ENCODE peak calls at places on chromosome 16, in ten cellular contexts. One of them, this sample, is unnamed.

GRCh38 chr16:68800257-68800875 is 43.0 kb upstream of the TANGO6 start:
- DNase-seq in endothelial cell of umbilical vein: peak
- DNase-seq in hepatocyte: peak
- DNase-seq in neural progenitor cell: peak
- DNase-seq in ovary: peak
- DNase-seq in HCT116: peak
- DNase-seq in transverse colon: peak
- DNase-seq in thoracic aorta: no peak
- DNase-seq in stomach: peak
- DNase-seq in GM12878: peak
- DNase-seq in this sample: no peak

GRCh38 chr16:57235128-57236092 is 9.6 kb upstream of the ARL2BP start:
- DNase-seq in endothelial cell of umbilical vein: peak
- DNase-seq in hepatocyte: peak
- DNase-seq in neural progenitor cell: no peak
- DNase-seq in ovary: no peak
- DNase-seq in HCT116: no peak
- DNase-seq in transverse colon: no peak
- DNase-seq in thoracic aorta: no peak
- DNase-seq in stomach: no peak
- DNase-seq in GM12878: no peak
- DNase-seq in this sample: no peak

GRCh38 chr16:78102865-78103264 is 3.4 kb downstream of the WWOX start:
- DNase-seq in endothelial cell of umbilical vein: no peak
- DNase-seq in hepatocyte: no peak
- DNase-seq in neural progenitor cell: no peak
- DNase-seq in ovary: no peak
- DNase-seq in HCT116: no peak
- DNase-seq in transverse colon: no peak
- DNase-seq in thoracic aorta: no peak
- DNase-seq in stomach: no peak
- DNase-seq in GM12878: no peak
- DNase-seq in this sample: peak

GRCh38 chr16:78705694-78706093 is 606.2 kb downstream of the WWOX start:
- DNase-seq in endothelial cell of umbilical vein: no peak
- DNase-seq in hepatocyte: peak
- DNase-seq in neural progenitor cell: peak
- DNase-seq in ovary: no peak
- DNase-seq in HCT116: no peak
- DNase-seq in transverse colon: no peak
- DNase-seq in thoracic aorta: no peak
- DNase-seq in stomach: no peak
- DNase-seq in GM12878: peak
- DNase-seq in this sample: no peak

GRCh38 chr16:23635958-23636357 is 5.2 kb downstream of the PALB2 start:
- DNase-seq in endothelial cell of umbilical vein: no peak
- DNase-seq in hepatocyte: no peak
- DNase-seq in neural progenitor cell: no peak
- DNase-seq in ovary: no peak
- DNase-seq in HCT116: no peak
- DNase-seq in transverse colon: no peak
- DNase-seq in thoracic aorta: no peak
- DNase-seq in stomach: no peak
- DNase-seq in GM12878: no peak
- DNase-seq in this sample: no peak

GRCh38 chr16:28880589-28880915 is 2.3 kb downstream of the ATP2A1 start:
- DNase-seq in endothelial cell of umbilical vein: no peak
- DNase-seq in hepatocyte: no peak
- DNase-seq in neural progenitor cell: no peak
- DNase-seq in ovary: no peak
- DNase-seq in HCT116: no peak
- DNase-seq in transverse colon: no peak
- DNase-seq in thoracic aorta: no peak
- DNase-seq in stomach: no peak
- DNase-seq in GM12878: no peak
- DNase-seq in this sample: no peak

GRCh38 chr16:35148748-35149147 is 1689.3 kb downstream of the TP53TG3F start:
- DNase-seq in endothelial cell of umbilical vein: no peak
- DNase-seq in hepatocyte: no peak
- DNase-seq in neural progenitor cell: no peak
- DNase-seq in ovary: no peak
- DNase-seq in HCT116: no peak
- DNase-seq in transverse colon: no peak
- DNase-seq in thoracic aorta: no peak
- DNase-seq in stomach: no peak
- DNase-seq in GM12878: no peak
- DNase-seq in this sample: no peak

GRCh38 chr16:68707341-68708152 is 29.5 kb upstream of the CDH1 start:
- DNase-seq in endothelial cell of umbilical vein: no peak
- DNase-seq in hepatocyte: peak
- DNase-seq in neural progenitor cell: peak
- DNase-seq in ovary: no peak
- DNase-seq in HCT116: peak
- DNase-seq in transverse colon: peak
- DNase-seq in thoracic aorta: no peak
- DNase-seq in stomach: peak
- DNase-seq in GM12878: no peak
- DNase-seq in this sample: peak

GRCh38 chr16:83714286-83714685 is 93.5 kb upstream of the HSBP1 start:
- DNase-seq in endothelial cell of umbilical vein: no peak
- DNase-seq in hepatocyte: no peak
- DNase-seq in neural progenitor cell: no peak
- DNase-seq in ovary: no peak
- DNase-seq in HCT116: no peak
- DNase-seq in transverse colon: no peak
- DNase-seq in thoracic aorta: no peak
- DNase-seq in stomach: no peak
- DNase-seq in GM12878: no peak
- DNase-seq in this sample: no peak

GRCh38 chr16:31064882-31065461 is 9.1 kb downstream of the ZNF668 start:
- DNase-seq in endothelial cell of umbilical vein: peak
- DNase-seq in hepatocyte: peak
- DNase-seq in neural progenitor cell: peak
- DNase-seq in ovary: no peak
- DNase-seq in HCT116: no peak
- DNase-seq in transverse colon: no peak
- DNase-seq in thoracic aorta: no peak
- DNase-seq in stomach: no peak
- DNase-seq in GM12878: no peak
- DNase-seq in this sample: no peak

GRCh38 chr16:19463468-19464315 is 46.0 kb downstream of the TMC5 start:
- DNase-seq in endothelial cell of umbilical vein: no peak
- DNase-seq in hepatocyte: peak
- DNase-seq in neural progenitor cell: no peak
- DNase-seq in ovary: no peak
- DNase-seq in HCT116: no peak
- DNase-seq in transverse colon: no peak
- DNase-seq in thoracic aorta: no peak
- DNase-seq in stomach: peak
- DNase-seq in GM12878: no peak
- DNase-seq in this sample: no peak

GRCh38 chr16:56312028-56312300 is 113.4 kb downstream of the AMFR start:
- DNase-seq in endothelial cell of umbilical vein: no peak
- DNase-seq in hepatocyte: no peak
- DNase-seq in neural progenitor cell: no peak
- DNase-seq in ovary: no peak
- DNase-seq in HCT116: no peak
- DNase-seq in transverse colon: no peak
- DNase-seq in thoracic aorta: no peak
- DNase-seq in stomach: no peak
- DNase-seq in GM12878: no peak
- DNase-seq in this sample: no peak

GRCh38 chr16:69709456-69710084 is 16.8 kb downstream of the NQO1 start:
- DNase-seq in endothelial cell of umbilical vein: peak
- DNase-seq in hepatocyte: peak
- DNase-seq in neural progenitor cell: peak
- DNase-seq in ovary: no peak
- DNase-seq in HCT116: peak
- DNase-seq in transverse colon: no peak
- DNase-seq in thoracic aorta: no peak
- DNase-seq in stomach: no peak
- DNase-seq in GM12878: peak
- DNase-seq in this sample: no peak

GRCh38 chr16:11639925-11640899 is 28.0 kb upstream of the SNN start:
- DNase-seq in endothelial cell of umbilical vein: peak
- DNase-seq in hepatocyte: peak
- DNase-seq in neural progenitor cell: peak
- DNase-seq in ovary: peak
- DNase-seq in HCT116: peak
- DNase-seq in transverse colon: peak
- DNase-seq in thoracic aorta: peak
- DNase-seq in stomach: peak
- DNase-seq in GM12878: no peak
- DNase-seq in this sample: peak

GRCh38 chr16:68732068-68732680 is 4.9 kb upstream of the CDH1 start:
- DNase-seq in endothelial cell of umbilical vein: no peak
- DNase-seq in hepatocyte: peak
- DNase-seq in neural progenitor cell: peak
- DNase-seq in ovary: no peak
- DNase-seq in HCT116: peak
- DNase-seq in transverse colon: peak
- DNase-seq in thoracic aorta: no peak
- DNase-seq in stomach: peak
- DNase-seq in GM12878: no peak
- DNase-seq in this sample: peak

GRCh38 chr16:80899804-80900592 is 95.6 kb upstream of the CDYL2 start:
- DNase-seq in endothelial cell of umbilical vein: peak
- DNase-seq in hepatocyte: peak
- DNase-seq in neural progenitor cell: no peak
- DNase-seq in ovary: peak
- DNase-seq in HCT116: no peak
- DNase-seq in transverse colon: peak
- DNase-seq in thoracic aorta: peak
- DNase-seq in stomach: peak
- DNase-seq in GM12878: no peak
- DNase-seq in this sample: peak

GRCh38 chr16:2237552-2238395 is 1.5 kb downstream of the DNASE1L2 start:
- DNase-seq in endothelial cell of umbilical vein: no peak
- DNase-seq in hepatocyte: no peak
- DNase-seq in neural progenitor cell: peak
- DNase-seq in ovary: no peak
- DNase-seq in HCT116: no peak
- DNase-seq in transverse colon: no peak
- DNase-seq in thoracic aorta: no peak
- DNase-seq in stomach: no peak
- DNase-seq in GM12878: no peak
- DNase-seq in this sample: no peak

GRCh38 chr16:84340305-84341040 is 27.9 kb upstream of the ATP2C2 start:
- DNase-seq in endothelial cell of umbilical vein: no peak
- DNase-seq in hepatocyte: peak
- DNase-seq in neural progenitor cell: no peak
- DNase-seq in ovary: no peak
- DNase-seq in HCT116: no peak
- DNase-seq in transverse colon: peak
- DNase-seq in thoracic aorta: no peak
- DNase-seq in stomach: no peak
- DNase-seq in GM12878: no peak
- DNase-seq in this sample: no peak

GRCh38 chr16:897200-897543 is 73.6 kb downstream of the LMF1 start:
- DNase-seq in endothelial cell of umbilical vein: no peak
- DNase-seq in hepatocyte: no peak
- DNase-seq in neural progenitor cell: no peak
- DNase-seq in ovary: no peak
- DNase-seq in HCT116: no peak
- DNase-seq in transverse colon: no peak
- DNase-seq in thoracic aorta: no peak
- DNase-seq in stomach: no peak
- DNase-seq in GM12878: no peak
- DNase-seq in this sample: no peak
- TF ChIP-seq CTCF in endothelial cell of umbilical vein: no peak
- TF ChIP-seq CTCF in hepatocyte: no peak
- TF ChIP-seq CTCF in neural progenitor cell: peak
- TF ChIP-seq CTCF in ovary: no peak
- TF ChIP-seq CTCF in HCT116: no peak
- TF ChIP-seq CTCF in transverse colon: no peak
- TF ChIP-seq CTCF in thoracic aorta: no peak
- TF ChIP-seq CTCF in stomach: no peak
- TF ChIP-seq CTCF in GM12878: no peak
- TF ChIP-seq CTCF in this sample: no peak

DNA sequence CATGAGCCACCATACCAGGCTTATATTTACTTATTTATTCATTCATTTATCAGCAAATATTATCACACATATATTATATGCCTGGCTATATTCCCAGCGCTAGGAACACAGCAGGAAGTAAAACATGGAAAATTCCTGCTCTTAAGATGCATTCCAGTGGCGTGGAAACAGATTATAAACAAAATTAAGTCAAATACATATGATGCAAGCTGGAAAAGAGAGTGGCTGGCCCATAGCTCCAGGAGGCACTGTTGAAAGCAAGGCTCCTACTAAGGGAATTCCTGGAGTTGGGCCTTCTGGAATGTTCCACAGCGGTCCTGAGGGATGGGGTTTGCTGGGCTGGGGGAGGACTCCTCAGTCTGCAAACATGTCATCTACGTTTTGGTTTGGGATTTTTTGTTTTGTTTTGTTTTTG is 18.4 kb downstream of the ADCY9 start:
- DNase-seq in endothelial cell of umbilical vein: peak
- DNase-seq in hepatocyte: peak
- DNase-seq in neural progenitor cell: no peak
- DNase-seq in ovary: no peak
- DNase-seq in HCT116: no peak
- DNase-seq in transverse colon: no peak
- DNase-seq in thoracic aorta: no peak
- DNase-seq in stomach: no peak
- DNase-seq in GM12878: no peak
- DNase-seq in this sample: no peak
- H3K27ac ChIP-seq in endothelial cell of umbilical vein: no peak
- H3K27ac ChIP-seq in hepatocyte: peak
- H3K27ac ChIP-seq in neural progenitor cell: no peak
- H3K27ac ChIP-seq in ovary: no peak
- H3K27ac ChIP-seq in HCT116: no peak
- H3K27ac ChIP-seq in transverse colon: peak
- H3K27ac ChIP-seq in thoracic aorta: no peak
- H3K27ac ChIP-seq in stomach: no peak
- H3K27ac ChIP-seq in GM12878: no peak
- H3K27ac ChIP-seq in this sample: no peak

DNA sequence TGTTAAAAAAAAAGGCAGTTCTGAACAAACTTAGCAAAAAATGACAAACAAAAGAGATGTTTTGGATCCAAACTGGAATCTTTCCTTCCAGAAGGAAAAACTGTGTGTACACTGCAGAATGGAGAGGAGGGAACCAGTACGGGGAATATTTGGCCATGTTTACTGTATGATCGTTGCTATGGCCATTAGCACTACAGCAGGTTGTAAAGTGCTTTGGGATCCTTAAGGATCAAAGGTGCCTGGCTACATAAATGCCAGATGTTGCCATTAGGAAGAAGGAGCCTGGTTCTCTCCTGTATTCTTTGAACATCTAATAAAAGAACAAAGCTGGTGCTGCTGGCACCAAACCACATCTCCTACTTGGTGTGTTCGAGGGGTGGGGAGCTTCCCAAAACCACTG is 7.6 kb upstream of the PMFBP1 start:
- DNase-seq in endothelial cell of umbilical vein: no peak
- DNase-seq in hepatocyte: peak
- DNase-seq in neural progenitor cell: no peak
- DNase-seq in ovary: no peak
- DNase-seq in HCT116: no peak
- DNase-seq in transverse colon: no peak
- DNase-seq in thoracic aorta: no peak
- DNase-seq in stomach: no peak
- DNase-seq in GM12878: no peak
- DNase-seq in this sample: no peak
- TF ChIP-seq CTCF in endothelial cell of umbilical vein: no peak
- TF ChIP-seq CTCF in hepatocyte: no peak
- TF ChIP-seq CTCF in neural progenitor cell: no peak
- TF ChIP-seq CTCF in ovary: no peak
- TF ChIP-seq CTCF in HCT116: no peak
- TF ChIP-seq CTCF in transverse colon: no peak
- TF ChIP-seq CTCF in thoracic aorta: no peak
- TF ChIP-seq CTCF in stomach: no peak
- TF ChIP-seq CTCF in GM12878: no peak
- TF ChIP-seq CTCF in this sample: no peak

GRCh38 chr16:50742521-50743150 is 750 bp downstream of the CYLD start:
- DNase-seq in endothelial cell of umbilical vein: peak
- DNase-seq in hepatocyte: peak
- DNase-seq in neural progenitor cell: peak
- DNase-seq in ovary: peak
- DNase-seq in HCT116: no peak
- DNase-seq in transverse colon: peak
- DNase-seq in thoracic aorta: no peak
- DNase-seq in stomach: no peak
- DNase-seq in GM12878: no peak
- DNase-seq in this sample: no peak
- H3K27ac ChIP-seq in endothelial cell of umbilical vein: peak
- H3K27ac ChIP-seq in hepatocyte: peak
- H3K27ac ChIP-seq in neural progenitor cell: no peak
- H3K27ac ChIP-seq in ovary: peak
- H3K27ac ChIP-seq in HCT116: no peak
- H3K27ac ChIP-seq in transverse colon: peak
- H3K27ac ChIP-seq in thoracic aorta: peak
- H3K27ac ChIP-seq in stomach: peak
- H3K27ac ChIP-seq in GM12878: peak
- H3K27ac ChIP-seq in this sample: peak